ENCODE peak calls at places on chromosomes 12 and 14, in five cellular contexts. W is activated naive CD4-positive, alpha-beta T cell treated with anti-CD3 and anti-CD28 coated beads, Interleukin-2, amount 10 ng/mL, durations not matched to agents 7 days and 5 days; M is NCI-H2029; A is AML-193; T is mesothelial cell of epicardium. Q is an unnamed sample.

GRCh38 chr12:50845021-50845647 is 2.4 kb downstream of the TMPRSS12 start:
- DNase-seq in W (no peak), M (no peak), A (no peak), T (no peak), Q (no peak)

GRCh38 chr12:12249216-12250050 is 17.4 kb downstream of the LRP6 start:
- DNase-seq in W (no peak), M (no peak), A (no peak), T (no peak), Q (no peak)

GRCh38 chr12:92396647-92397258 is 251.1 kb upstream of the BTG1 start:
- DNase-seq in W (no peak), M (no peak), A (no peak), T (no peak), Q (no peak)

GRCh38 chr12:11513288-11513687 is 117.9 kb upstream of the PRB2 start:
- DNase-seq in W (no peak), M (no peak), A (no peak), T (no peak), Q (no peak)

GRCh38 chr14:22184157-22185025 is 404.6 kb downstream of the DAD1 start:
- DNase-seq in W (no peak), M (no peak), A (no peak), T (no peak), Q (no peak)

GRCh38 chr14:101739446-101740141 is 21.9 kb upstream of the PPP2R5C start:
- DNase-seq in W (no peak), M (no peak), A (no peak), T (no peak), Q (no peak)

GRCh38 chr12:62239571-62239970 is 20.6 kb upstream of the USP15 start:
- DNase-seq in W (no peak), M (no peak), A (no peak), T (no peak), Q (no peak)

GRCh38 chr14:68506645-68507405 is 286.0 kb downstream of the ZFP36L1 start:
- DNase-seq in W (peak; percentile 30), M (no peak), A (no peak), T (no peak), Q (no peak)

GRCh38 chr12:54421175-54421872 is 2.3 kb upstream of the ITGA5 start:
- DNase-seq in W (no peak), M (no peak), A (no peak), T (no peak), Q (no peak)

Q was measured in DMS79 treated with DMSO at 0.1 percent for 48 hours.